ENCODE peak calls at places on chromosome 4, in six cellular contexts. C is HEK293T, G is fibroblast of the aortic adventitia, E is AG04450, K is right atrium auricular region, J is COR-L47. O is an unnamed sample.
A peak's percentile ranks its signal among the peaks of the same experiment; 100 is the strongest.

GRCh38 chr4:111837761-111838160 is 307.5 kb upstream of the FAM241A start:
- DNase-seq in C (no peak), G (no peak), E (no peak), K (no peak), J (no peak), O (no peak)

GRCh38 chr4:14428125-14428524 is 574.2 kb upstream of the CPEB2 start:
- DNase-seq in C (no peak), G (peak; percentile 26), E (no peak), K (no peak), J (no peak), O (no peak)

GRCh38 chr4:85812776-85813175 is 337.8 kb downstream of the ARHGAP24 start:
- DNase-seq in C (no peak), G (no peak), E (no peak), K (no peak), J (no peak), O (no peak)

GRCh38 chr4:40134206-40134917 is 62.5 kb upstream of the RHOH start:
- DNase-seq in C (no peak), G (no peak), E (no peak), K (no peak), J (no peak), O (no peak)

GRCh38 chr4:52640808-52641595 is 18.1 kb downstream of the USP46 start:
- DNase-seq in C (no peak), G (peak; percentile 79), E (no peak), K (no peak), J (no peak), O (peak; percentile 9)

GRCh38 chr4:184796906-184797305 is 28.9 kb downstream of the ACSL1 start:
- DNase-seq in C (no peak), G (no peak), E (no peak), K (no peak), J (no peak), O (no peak)

GRCh38 chr4:158304694-158305093 is 94.4 kb downstream of the TMEM144 start:
- DNase-seq in C (no peak), G (no peak), E (no peak), K (no peak), J (no peak), O (no peak)

GRCh38 chr4:154487144-154487543 is 4.5 kb downstream of the DCHS2 start:
- DNase-seq in C (no peak), G (no peak), E (no peak), K (no peak), J (no peak), O (no peak)

GRCh38 chr4:181312066-181312465 is 931.1 kb upstream of the TENM3 start:
- DNase-seq in C (no peak), G (no peak), E (no peak), K (no peak), J (no peak), O (no peak)

GRCh38 chr4:98691588-98691987 is 33.2 kb upstream of the TSPAN5 start:
- DNase-seq in C (no peak), G (no peak), E (no peak), K (no peak), J (no peak), O (no peak)

GRCh38 chr4:6480532-6481088 is 8.2 kb upstream of the PPP2R2C start:
- DNase-seq in C (no peak), G (no peak), E (no peak), K (no peak), J (no peak), O (no peak)

GRCh38 chr4:5615496-5616075 is 92.8 kb downstream of the EVC2 start:
- DNase-seq in C (no peak), G (no peak), E (no peak), K (no peak), J (no peak), O (no peak)

GRCh38 chr4:24842356-24842755 is 47.0 kb downstream of the SOD3 start:
- DNase-seq in C (no peak), G (no peak), E (no peak), K (no peak), J (no peak), O (no peak)

GRCh38 chr4:10006604-10007435 is 14.5 kb downstream of the SLC2A9 start:
- DNase-seq in C (no peak), G (peak; percentile 15), E (no peak), K (no peak), J (no peak), O (peak; percentile 3)

GRCh38 chr4:25103423-25103822 is 56.8 kb downstream of the SEPSECS start:
- DNase-seq in C (no peak), G (peak; percentile 21), E (no peak), K (no peak), J (no peak), O (no peak)

GRCh38 chr4:27184508-27185155 is 324.0 kb downstream of the STIM2 start:
- DNase-seq in C (no peak), G (no peak), E (no peak), K (no peak), J (no peak), O (no peak)

GRCh38 chr4:61543976-61544375 is 343.9 kb downstream of the ADGRL3 start:
- DNase-seq in C (no peak), G (no peak), E (no peak), K (no peak), J (no peak), O (no peak)

GRCh38 chr4:15771419-15772058 is 6.6 kb upstream of the CD38 start:
- DNase-seq in C (no peak), G (no peak), E (no peak), K (no peak), J (no peak), O (no peak)

GRCh38 chr4:77001907-77002306 is 52.4 kb downstream of the SEPTIN11 start:
- DNase-seq in C (no peak), G (peak; percentile 56), E (no peak), K (no peak), J (no peak), O (no peak)

GRCh38 chr4:143358923-143359694 is 22.4 kb downstream of the GAB1 start:
- DNase-seq in C (no peak), G (peak; percentile 72), E (no peak), K (no peak), J (no peak), O (no peak)